ENCODE peak calls at places on chromosome 20, in seven cellular contexts. C, K, U, I, X, F and T are unnamed samples.
A peak's percentile ranks its signal among the peaks of the same experiment; 100 is the strongest.

GRCh38 chr20:47502271-47502730 is 614 bp downstream of the NCOA3 start:
- DNase-seq in C (no peak), K (peak; percentile 8), U (peak; percentile 22), I (peak; percentile 40), X (peak; percentile 59), F (peak; percentile 53), T (peak; percentile 41)

GRCh38 chr20:7734216-7734615 is 206.0 kb downstream of the HAO1 start:
- DNase-seq in C (no peak), K (no peak), U (no peak), I (no peak), X (no peak), F (no peak), T (no peak)

GRCh38 chr20:36832791-36833190 is 43.1 kb upstream of the TLDC2 start:
- DNase-seq in C (no peak), K (no peak), U (no peak), I (peak; percentile 47), X (no peak), F (no peak), T (no peak)

GRCh38 chr20:6851136-6851535 is 83.7 kb downstream of the BMP2 start:
- DNase-seq in C (no peak), K (no peak), U (no peak), I (no peak), X (no peak), F (no peak), T (no peak)

GRCh38 chr20:13302647-13303425 is 81.8 kb downstream of the ISM1 start:
- DNase-seq in C (peak; percentile 53), K (no peak), U (peak; percentile 38), I (peak; percentile 25), X (peak; percentile 67), F (peak; percentile 61), T (no peak)

GRCh38 chr20:43991264-43991663 is 76.6 kb downstream of the TOX2 start:
- DNase-seq in C (no peak), K (no peak), U (no peak), I (no peak), X (no peak), F (no peak), T (no peak)

GRCh38 chr20:375265-375889 is 5.2 kb upstream of the TRIB3 start:
- DNase-seq in C (no peak), K (no peak), U (no peak), I (no peak), X (no peak), F (no peak), T (no peak)

GRCh38 chr20:22511943-22512910 is 72.1 kb downstream of the FOXA2 start:
- DNase-seq in C (peak; percentile 39), K (no peak), U (no peak), I (no peak), X (no peak), F (no peak), T (no peak)

GRCh38 chr20:47276251-47276650 is 80.2 kb downstream of the ZMYND8 start:
- DNase-seq in C (no peak), K (no peak), U (no peak), I (no peak), X (no peak), F (no peak), T (no peak)

GRCh38 chr20:58650181-58650775 is 805 bp upstream of the STX16 start:
- DNase-seq in C (peak; percentile 44), K (no peak), U (no peak), I (no peak), X (peak; percentile 58), F (no peak), T (peak; percentile 40)

DNA sequence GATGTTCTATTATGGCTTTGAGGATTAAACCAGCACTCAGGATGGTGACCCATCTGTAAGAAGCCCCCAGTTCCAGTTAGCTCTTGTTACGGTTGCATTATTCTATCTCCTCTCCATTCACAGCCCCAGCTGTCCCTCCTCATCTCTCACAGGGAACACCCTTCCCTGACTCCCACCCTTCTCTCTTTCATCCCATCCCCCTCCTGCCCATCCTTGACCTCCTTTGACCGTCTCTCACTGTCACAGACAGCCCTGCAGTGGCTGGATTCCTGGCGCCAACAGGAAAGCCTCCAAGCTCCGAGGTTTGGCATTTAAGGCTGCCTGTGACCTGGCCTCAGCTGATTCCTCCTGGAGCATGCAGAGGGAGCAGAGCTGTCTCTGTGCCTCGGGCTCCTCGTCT is 4.2 kb upstream of the BPIFB4 start:
- DNase-seq in C (no peak), K (no peak), U (no peak), I (no peak), X (no peak), F (no peak), T (no peak)
- H2AK5ac ChIP-seq in C (no peak overlapping the region), K (no peak overlapping the region), U (no peak overlapping the region), I (no peak overlapping the region), X (no peak overlapping the region), F (no peak overlapping the region), T (no peak overlapping the region)

GRCh38 chr20:32009564-32009963 is 674 bp upstream of the CCM2L start:
- DNase-seq in C (no peak), K (no peak), U (no peak), I (no peak), X (no peak), F (no peak), T (no peak)

GRCh38 chr20:32007787-32008616 is 2.2 kb upstream of the CCM2L start:
- DNase-seq in C (peak; percentile 80), K (no peak), U (peak; percentile 83), I (no peak), X (peak; percentile 62), F (no peak), T (no peak)

GRCh38 chr20:32006053-32006452 is 4.2 kb upstream of the CCM2L start:
- DNase-seq in C (no peak), K (no peak), U (no peak), I (no peak), X (no peak), F (no peak), T (no peak)

GRCh38 chr20:32004963-32005362 is 5.3 kb upstream of the CCM2L start:
- DNase-seq in C (no peak), K (peak; percentile 36), U (peak; percentile 39), I (peak; percentile 35), X (no peak), F (peak; percentile 15), T (no peak)

DNA sequence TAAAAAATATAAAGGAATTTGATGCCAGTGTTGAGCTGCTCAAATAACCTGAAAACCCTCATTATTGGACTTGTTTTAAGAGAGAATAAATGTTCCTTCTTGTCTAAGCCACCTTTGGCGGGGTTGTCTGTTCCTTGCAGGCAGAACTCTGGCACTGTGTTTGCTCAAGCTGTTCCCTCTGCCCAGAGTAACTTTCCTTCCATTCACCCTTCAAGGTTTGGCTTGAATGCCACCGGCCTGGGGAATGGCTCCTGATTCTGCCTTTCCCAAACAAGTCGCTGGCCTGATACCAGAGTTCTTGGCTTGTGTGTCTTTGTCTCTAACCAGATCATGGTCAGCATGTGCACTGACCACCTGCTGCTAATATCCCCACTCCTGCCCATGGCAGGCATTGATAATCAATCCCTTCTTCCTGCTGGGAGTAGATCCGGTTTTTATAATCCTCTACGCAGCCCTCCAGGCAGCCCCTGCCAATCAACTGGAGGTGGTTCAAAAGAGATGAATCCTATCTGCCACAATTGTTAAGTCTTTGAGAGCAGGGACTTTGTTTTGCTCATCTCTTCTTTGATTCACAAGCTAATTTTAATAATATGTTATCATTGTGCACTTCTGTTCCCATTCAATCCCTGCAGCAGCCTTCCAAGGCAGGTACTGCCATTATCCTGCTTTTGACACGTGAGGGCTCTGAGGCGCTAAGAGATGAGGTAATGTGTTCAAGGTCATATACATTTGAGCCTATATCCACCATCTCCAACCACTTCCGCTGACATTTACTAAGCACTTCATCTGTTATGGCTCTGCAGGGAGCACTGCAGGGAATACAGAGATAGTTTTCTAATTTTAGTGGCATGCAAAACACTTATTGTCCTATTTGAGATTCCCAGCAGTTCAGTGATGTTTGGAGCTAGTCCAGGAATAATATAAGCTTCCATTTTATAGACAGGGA is 3.1 kb upstream of the CCM2L start:
- DNase-seq in C (no peak), K (no peak), U (peak; percentile 27), I (no peak), X (no peak), F (no peak), T (no peak)
- H3K4ac ChIP-seq in C (no peak overlapping the region), K (no peak overlapping the region), U (peak overlapping the region; percentile 56), I (no peak overlapping the region), X (peak overlapping the region; percentile 4), F (no peak overlapping the region), T (no peak overlapping the region)

GRCh38 chr20:3766832-3767433 is 620 bp downstream of the ADISSP start:
- DNase-seq in C (no peak), K (no peak), U (no peak), I (peak; percentile 12), X (no peak), F (peak; percentile 25), T (no peak)

GRCh38 chr20:3768342-3769130 is 983 bp upstream of the ADISSP start:
- DNase-seq in C (peak; percentile 87), K (peak; percentile 81), U (peak; percentile 90), I (peak; percentile 86), X (peak; percentile 94), F (peak; percentile 86), T (peak; percentile 89)

GRCh38 chr20:3765171-3765887 is 2.2 kb downstream of the ADISSP start:
- DNase-seq in C (no peak), K (no peak), U (no peak), I (no peak), X (no peak), F (no peak), T (no peak)

GRCh38 chr20:3766381-3766780 is 1.2 kb downstream of the ADISSP start:
- DNase-seq in C (no peak), K (no peak), U (no peak), I (no peak), X (no peak), F (no peak), T (no peak)

DNA sequence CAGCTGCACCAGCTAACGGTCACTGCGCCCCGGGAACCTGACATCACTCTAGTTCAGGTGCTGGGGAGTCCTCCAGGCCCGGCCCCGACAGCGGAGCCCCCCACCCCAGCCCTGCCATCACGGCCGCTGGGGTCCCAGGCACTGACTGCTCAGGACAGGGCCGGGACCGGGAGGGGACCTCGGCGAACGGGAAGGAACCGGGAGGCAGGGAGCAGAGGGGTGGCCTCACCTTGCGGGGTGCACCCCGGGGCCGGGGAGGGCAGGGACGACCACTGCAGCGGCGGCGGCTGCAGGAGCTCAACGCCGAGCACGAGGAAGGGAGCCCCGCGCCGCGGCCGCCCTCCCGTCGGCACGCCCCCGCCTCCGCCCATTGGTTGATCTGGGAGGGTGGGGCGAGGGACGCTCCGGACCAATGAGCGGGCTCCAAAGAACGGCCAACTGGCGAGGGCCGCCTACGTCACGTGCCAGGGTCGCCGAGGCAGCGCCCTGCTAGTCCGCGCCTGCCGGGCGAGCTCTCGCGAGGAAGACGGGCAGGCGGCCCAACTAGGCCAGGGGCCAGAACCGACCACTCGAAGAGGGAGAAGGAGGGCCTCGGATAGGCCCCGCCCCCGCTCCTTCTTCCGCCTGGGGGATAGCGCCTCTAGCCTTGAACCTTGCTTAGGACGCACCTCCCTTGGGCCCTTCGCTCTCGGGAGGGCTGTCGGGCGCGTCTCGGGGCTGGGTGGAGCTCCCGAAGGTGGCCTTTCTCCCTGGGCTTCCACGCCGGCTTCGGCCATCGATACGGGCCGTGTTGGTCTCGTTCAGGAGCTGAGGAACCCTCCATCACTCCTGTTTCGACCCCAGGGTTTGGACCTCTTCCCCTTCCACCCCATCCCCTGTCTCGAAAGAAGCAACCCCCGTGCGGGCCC is at the start of gene ADISSP:
- DNase-seq in C (peak; percentile 99), K (peak; percentile 98), U (peak; percentile 99), I (peak; percentile 98), X (peak; percentile 97), F (peak; percentile 99), T (peak; percentile 95)
- H3K18ac ChIP-seq in C (no peak within 1 kb of the TSS), K (peak within 1 kb of the TSS; percentile 32), U (no peak within 1 kb of the TSS), I (peak within 1 kb of the TSS; percentile 85), X (peak within 1 kb of the TSS; percentile 93), F (peak within 1 kb of the TSS; percentile 76), T (peak within 1 kb of the TSS; percentile 95)

DNA sequence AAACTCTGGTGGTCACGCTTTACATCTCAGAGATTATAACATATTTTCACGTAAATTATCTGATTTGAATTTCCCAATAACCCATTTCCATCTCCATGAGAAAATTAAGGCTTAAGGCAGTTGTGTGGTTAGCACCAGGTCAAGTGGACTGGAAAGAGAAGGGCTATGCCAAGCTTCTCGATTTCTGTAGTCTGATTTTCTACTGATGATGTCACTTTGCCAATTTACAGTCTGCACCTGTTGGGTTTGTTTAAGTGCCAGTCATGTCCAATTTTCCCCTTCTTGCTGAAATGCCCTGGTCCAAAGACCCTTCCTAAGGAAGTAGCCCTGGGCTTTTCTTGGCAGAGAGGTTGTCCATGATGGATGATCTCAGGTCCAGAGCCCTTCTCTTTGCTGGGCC is 562.4 kb upstream of the BTBD3 start:
- DNase-seq in C (no peak), K (no peak), U (no peak), I (no peak), X (no peak), F (no peak), T (no peak)
- H2AK5ac ChIP-seq in C (no peak overlapping the region), K (no peak overlapping the region), U (no peak overlapping the region), I (no peak overlapping the region), X (no peak overlapping the region), F (no peak overlapping the region), T (no peak overlapping the region)